ENCODE peak calls at places on chromosomes 3 and 15, in eight cellular contexts. R is left ventricle myocardium superior, F is bronchial epithelial cell, S is suprapubic skin, L is OCI-LY7, P is hypothalamus, K is fibroblast of mammary gland, B is NCI-H1092 treated with DMSO at 0.1 percent for 48 hours. T is an unnamed sample.

GRCh38 chr3:28295819-28296364 is 52.6 kb upstream of the ZCWPW2 start:
- DNase-seq in K (no peak), S (no peak), B (no peak), R (no peak), F (no peak), L (no peak), P (no peak), T (no peak)

GRCh38 chr15:42994546-42994945 is 74.0 kb upstream of the TTBK2 start:
- DNase-seq in P (no peak), S (no peak), R (no peak), F (peak), K (peak), B (no peak), L (no peak), T (no peak)

GRCh38 chr3:10688126-10688525 is 127.9 kb upstream of the SLC6A11 start:
- DNase-seq in K (no peak), P (no peak), B (no peak), S (no peak), F (no peak), L (peak), R (no peak), T (no peak)

GRCh38 chr15:26294062-26294689 is 431.0 kb upstream of the ATP10A start:
- DNase-seq in B (peak), P (no peak), R (peak), S (no peak), F (no peak), K (no peak), L (no peak), T (no peak)

GRCh38 chr15:45200799-45201556 is 13.2 kb upstream of the SHF start:
- DNase-seq in F (peak), R (peak), P (peak), K (peak), B (peak), S (peak), L (peak), T (peak)

GRCh38 chr3:181363231-181363630 is 348.5 kb upstream of the SOX2 start:
- DNase-seq in P (no peak), R (no peak), L (no peak), B (no peak), K (no peak), F (no peak), S (no peak), T (no peak)

GRCh38 chr3:190697901-190698300 is 164.6 kb downstream of the GMNC start:
- DNase-seq in L (no peak), S (no peak), B (no peak), R (no peak), F (peak), K (peak), P (no peak), T (no peak)

GRCh38 chr15:39797407-39797806 is 14.8 kb upstream of the FSIP1 start:
- DNase-seq in R (no peak), P (no peak), S (no peak), L (no peak), F (no peak), K (peak), B (no peak), T (no peak)

GRCh38 chr3:84679211-84679610 is 279.6 kb upstream of the CADM2 start:
- DNase-seq in K (no peak), R (no peak), B (no peak), S (no peak), P (no peak), F (no peak), L (no peak), T (no peak)

GRCh38 chr15:37880009-37880834 is 54.2 kb upstream of the TMCO5A start:
- DNase-seq in R (no peak), K (peak), L (peak), F (peak), S (no peak), B (peak), P (no peak), T (peak)

GRCh38 chr3:186461141-186461540 is 83.0 kb downstream of the CRYGS start:
- DNase-seq in L (no peak), K (peak), F (peak), B (no peak), S (no peak), P (no peak), R (no peak), T (no peak)

GRCh38 chr3:46624533-46624932 is 12.2 kb downstream of the FAM240A start:
- DNase-seq in R (no peak), F (no peak), K (no peak), L (no peak), S (no peak), B (no peak), P (no peak), T (no peak)

GRCh38 chr3:40680685-40681657 is 156.2 kb downstream of the ZNF621 start:
- DNase-seq in P (no peak), K (no peak), R (no peak), S (no peak), F (peak), B (no peak), L (no peak), T (no peak)

GRCh38 chr3:13705702-13706280 is 156.9 kb downstream of the FBLN2 start:
- DNase-seq in R (no peak), S (peak), F (no peak), B (no peak), K (no peak), L (no peak), P (no peak), T (no peak)

GRCh38 chr3:195559723-195560409 is 16.7 kb upstream of the PPP1R2 start:
- DNase-seq in R (no peak), K (no peak), F (no peak), P (no peak), B (no peak), S (no peak), L (no peak), T (no peak)

GRCh38 chr3:59812778-59813558 is 763.1 kb upstream of the CFAP20DC start:
- DNase-seq in S (no peak), P (no peak), K (no peak), R (no peak), L (no peak), B (no peak), F (no peak), T (no peak)

GRCh38 chr3:32577621-32578556 is 7.2 kb upstream of the DYNC1LI1 start:
- DNase-seq in L (peak), F (no peak), R (no peak), B (no peak), K (peak), P (no peak), S (no peak), T (no peak)

GRCh38 chr3:127464642-127465041 is 125.9 kb downstream of the TPRA1 start:
- DNase-seq in L (no peak), P (no peak), F (no peak), K (no peak), R (no peak), B (no peak), S (no peak), T (no peak)

GRCh38 chr15:49627407-49627877 is 6.6 kb downstream of the DTWD1 start:
- DNase-seq in L (no peak), B (no peak), K (peak), S (no peak), F (peak), P (no peak), R (no peak), T (no peak)

GRCh38 chr3:69244036-69244435 is 121.6 kb upstream of the LMOD3 start:
- DNase-seq in S (no peak), P (no peak), R (no peak), F (no peak), L (no peak), K (no peak), B (no peak), T (no peak)

GRCh38 chr15:74120426-74120825 is 10.0 kb upstream of the ISLR2 start:
- DNase-seq in S (no peak), L (no peak), P (no peak), K (no peak), B (no peak), R (no peak), F (no peak), T (no peak)

GRCh38 chr15:67504796-67505195 is 16.1 kb upstream of the C15orf61 start:
- DNase-seq in F (no peak), L (no peak), P (no peak), S (no peak), K (peak), B (no peak), R (no peak), T (no peak)

GRCh38 chr15:27864719-27865118 is 234.4 kb downstream of the OCA2 start:
- DNase-seq in S (no peak), K (no peak), R (no peak), F (no peak), P (no peak), L (no peak), B (no peak), T (no peak)

GRCh38 chr3:173891272-173892100 is 493.9 kb downstream of the NLGN1 start:
- DNase-seq in L (no peak), R (no peak), F (peak), K (peak), P (no peak), S (no peak), B (no peak), T (no peak)